ENCODE peak calls at places on chromosomes 12 and 14, in seven cellular contexts. One of them, this sample, is unnamed.

GRCh38 chr12:101642115-101643067 is 47.6 kb downstream of the MYBPC1 start:
- DNase-seq in hepatocyte: peak
- DNase-seq in ovary: no peak
- DNase-seq in activated B cell treated with CpG ODN at 0.5 μM for 24 hours: no peak
- DNase-seq in dorsolateral prefrontal cortex: no peak
- DNase-seq in transverse colon: peak
- DNase-seq in mucosa of descending colon: no peak
- DNase-seq in this sample: peak

GRCh38 chr12:48783432-48783831 is 5.5 kb downstream of the ADCY6 start:
- DNase-seq in hepatocyte: no peak
- DNase-seq in ovary: no peak
- DNase-seq in activated B cell treated with CpG ODN at 0.5 μM for 24 hours: no peak
- DNase-seq in dorsolateral prefrontal cortex: no peak
- DNase-seq in transverse colon: no peak
- DNase-seq in mucosa of descending colon: no peak
- DNase-seq in this sample: no peak

GRCh38 chr12:108019862-108020261 is 109.2 kb upstream of the WSCD2 start:
- DNase-seq in hepatocyte: no peak
- DNase-seq in ovary: no peak
- DNase-seq in activated B cell treated with CpG ODN at 0.5 μM for 24 hours: no peak
- DNase-seq in dorsolateral prefrontal cortex: no peak
- DNase-seq in transverse colon: no peak
- DNase-seq in mucosa of descending colon: no peak
- DNase-seq in this sample: no peak

GRCh38 chr12:26853303-26854027 is 20.5 kb upstream of the ITPR2 start:
- DNase-seq in hepatocyte: peak
- DNase-seq in ovary: peak
- DNase-seq in activated B cell treated with CpG ODN at 0.5 μM for 24 hours: peak
- DNase-seq in dorsolateral prefrontal cortex: peak
- DNase-seq in transverse colon: peak
- DNase-seq in mucosa of descending colon: peak
- DNase-seq in this sample: no peak

GRCh38 chr14:52485350-52485960 is 66.8 kb downstream of the TXNDC16 start:
- DNase-seq in hepatocyte: no peak
- DNase-seq in ovary: no peak
- DNase-seq in activated B cell treated with CpG ODN at 0.5 μM for 24 hours: no peak
- DNase-seq in dorsolateral prefrontal cortex: no peak
- DNase-seq in transverse colon: no peak
- DNase-seq in mucosa of descending colon: no peak
- DNase-seq in this sample: no peak

GRCh38 chr12:51171884-51172514 is 936 bp downstream of the TFCP2 start:
- DNase-seq in hepatocyte: peak
- DNase-seq in ovary: no peak
- DNase-seq in activated B cell treated with CpG ODN at 0.5 μM for 24 hours: peak
- DNase-seq in dorsolateral prefrontal cortex: peak
- DNase-seq in transverse colon: peak
- DNase-seq in mucosa of descending colon: no peak
- DNase-seq in this sample: no peak

GRCh38 chr12:51621155-51621922 is 30.3 kb downstream of the SCN8A start:
- DNase-seq in hepatocyte: no peak
- DNase-seq in ovary: no peak
- DNase-seq in activated B cell treated with CpG ODN at 0.5 μM for 24 hours: no peak
- DNase-seq in dorsolateral prefrontal cortex: no peak
- DNase-seq in transverse colon: no peak
- DNase-seq in mucosa of descending colon: no peak
- DNase-seq in this sample: no peak

GRCh38 chr14:61710853-61711817 is 15.8 kb downstream of the HIF1A start:
- DNase-seq in hepatocyte: no peak
- DNase-seq in ovary: no peak
- DNase-seq in activated B cell treated with CpG ODN at 0.5 μM for 24 hours: no peak
- DNase-seq in dorsolateral prefrontal cortex: no peak
- DNase-seq in transverse colon: no peak
- DNase-seq in mucosa of descending colon: no peak
- DNase-seq in this sample: no peak

GRCh38 chr12:106345739-106346138 is 11.8 kb upstream of the POLR3B start:
- DNase-seq in hepatocyte: peak
- DNase-seq in ovary: no peak
- DNase-seq in activated B cell treated with CpG ODN at 0.5 μM for 24 hours: no peak
- DNase-seq in dorsolateral prefrontal cortex: no peak
- DNase-seq in transverse colon: no peak
- DNase-seq in mucosa of descending colon: no peak
- DNase-seq in this sample: no peak

GRCh38 chr14:51202914-51203665 is 37.0 kb upstream of the TMX1 start:
- DNase-seq in hepatocyte: no peak
- DNase-seq in ovary: no peak
- DNase-seq in activated B cell treated with CpG ODN at 0.5 μM for 24 hours: peak
- DNase-seq in dorsolateral prefrontal cortex: no peak
- DNase-seq in transverse colon: no peak
- DNase-seq in mucosa of descending colon: no peak
- DNase-seq in this sample: no peak

GRCh38 chr14:79583738-79584405 is 627.4 kb downstream of the DIO2 start:
- DNase-seq in hepatocyte: no peak
- DNase-seq in ovary: no peak
- DNase-seq in activated B cell treated with CpG ODN at 0.5 μM for 24 hours: no peak
- DNase-seq in dorsolateral prefrontal cortex: no peak
- DNase-seq in transverse colon: no peak
- DNase-seq in mucosa of descending colon: no peak
- DNase-seq in this sample: no peak

GRCh38 chr14:55128386-55129085 is 516 bp upstream of the LGALS3 start:
- DNase-seq in hepatocyte: peak
- DNase-seq in ovary: no peak
- DNase-seq in activated B cell treated with CpG ODN at 0.5 μM for 24 hours: no peak
- DNase-seq in dorsolateral prefrontal cortex: no peak
- DNase-seq in transverse colon: no peak
- DNase-seq in mucosa of descending colon: no peak
- DNase-seq in this sample: peak

GRCh38 chr14:89374908-89375307 is 42.1 kb downstream of the FOXN3 start:
- DNase-seq in hepatocyte: no peak
- DNase-seq in ovary: no peak
- DNase-seq in activated B cell treated with CpG ODN at 0.5 μM for 24 hours: no peak
- DNase-seq in dorsolateral prefrontal cortex: no peak
- DNase-seq in transverse colon: no peak
- DNase-seq in mucosa of descending colon: no peak
- DNase-seq in this sample: no peak

GRCh38 chr12:32854716-32855115 is 41.9 kb downstream of the PKP2 start:
- DNase-seq in hepatocyte: no peak
- DNase-seq in ovary: no peak
- DNase-seq in activated B cell treated with CpG ODN at 0.5 μM for 24 hours: no peak
- DNase-seq in dorsolateral prefrontal cortex: no peak
- DNase-seq in transverse colon: no peak
- DNase-seq in mucosa of descending colon: no peak
- DNase-seq in this sample: no peak

GRCh38 chr12:121916719-121917118 is 1.7 kb upstream of the CFAP251 start:
- DNase-seq in hepatocyte: peak
- DNase-seq in ovary: no peak
- DNase-seq in activated B cell treated with CpG ODN at 0.5 μM for 24 hours: no peak
- DNase-seq in dorsolateral prefrontal cortex: no peak
- DNase-seq in transverse colon: no peak
- DNase-seq in mucosa of descending colon: no peak
- DNase-seq in this sample: no peak

GRCh38 chr12:132444283-132444682 is 45.7 kb upstream of the FBRSL1 start:
- DNase-seq in hepatocyte: no peak
- DNase-seq in ovary: no peak
- DNase-seq in activated B cell treated with CpG ODN at 0.5 μM for 24 hours: no peak
- DNase-seq in dorsolateral prefrontal cortex: no peak
- DNase-seq in transverse colon: no peak
- DNase-seq in mucosa of descending colon: peak
- DNase-seq in this sample: no peak

GRCh38 chr12:131121705-131122405 is 168.1 kb downstream of the ADGRD1 start:
- DNase-seq in hepatocyte: no peak
- DNase-seq in ovary: no peak
- DNase-seq in activated B cell treated with CpG ODN at 0.5 μM for 24 hours: no peak
- DNase-seq in dorsolateral prefrontal cortex: no peak
- DNase-seq in transverse colon: no peak
- DNase-seq in mucosa of descending colon: no peak
- DNase-seq in this sample: peak

GRCh38 chr14:99274346-99275221 is 2.6 kb upstream of the BCL11B start:
- DNase-seq in hepatocyte: peak
- DNase-seq in ovary: peak
- DNase-seq in activated B cell treated with CpG ODN at 0.5 μM for 24 hours: no peak
- DNase-seq in dorsolateral prefrontal cortex: peak
- DNase-seq in transverse colon: peak
- DNase-seq in mucosa of descending colon: peak
- DNase-seq in this sample: peak

GRCh38 chr12:115470526-115470925 is 786.6 kb upstream of the TBX3 start:
- DNase-seq in hepatocyte: peak
- DNase-seq in ovary: no peak
- DNase-seq in activated B cell treated with CpG ODN at 0.5 μM for 24 hours: no peak
- DNase-seq in dorsolateral prefrontal cortex: no peak
- DNase-seq in transverse colon: no peak
- DNase-seq in mucosa of descending colon: no peak
- DNase-seq in this sample: no peak

GRCh38 chr12:115472852-115473251 is 788.9 kb upstream of the TBX3 start:
- DNase-seq in hepatocyte: no peak
- DNase-seq in ovary: no peak
- DNase-seq in activated B cell treated with CpG ODN at 0.5 μM for 24 hours: no peak
- DNase-seq in dorsolateral prefrontal cortex: no peak
- DNase-seq in transverse colon: no peak
- DNase-seq in mucosa of descending colon: no peak
- DNase-seq in this sample: no peak

GRCh38 chr12:115468087-115468510 is 784.1 kb upstream of the TBX3 start:
- DNase-seq in hepatocyte: peak
- DNase-seq in ovary: no peak
- DNase-seq in activated B cell treated with CpG ODN at 0.5 μM for 24 hours: no peak
- DNase-seq in dorsolateral prefrontal cortex: no peak
- DNase-seq in transverse colon: peak
- DNase-seq in mucosa of descending colon: peak
- DNase-seq in this sample: no peak

GRCh38 chr12:115473257-115473956 is 789.4 kb upstream of the TBX3 start:
- DNase-seq in hepatocyte: no peak
- DNase-seq in ovary: no peak
- DNase-seq in activated B cell treated with CpG ODN at 0.5 μM for 24 hours: no peak
- DNase-seq in dorsolateral prefrontal cortex: no peak
- DNase-seq in transverse colon: no peak
- DNase-seq in mucosa of descending colon: no peak
- DNase-seq in this sample: no peak

DNA sequence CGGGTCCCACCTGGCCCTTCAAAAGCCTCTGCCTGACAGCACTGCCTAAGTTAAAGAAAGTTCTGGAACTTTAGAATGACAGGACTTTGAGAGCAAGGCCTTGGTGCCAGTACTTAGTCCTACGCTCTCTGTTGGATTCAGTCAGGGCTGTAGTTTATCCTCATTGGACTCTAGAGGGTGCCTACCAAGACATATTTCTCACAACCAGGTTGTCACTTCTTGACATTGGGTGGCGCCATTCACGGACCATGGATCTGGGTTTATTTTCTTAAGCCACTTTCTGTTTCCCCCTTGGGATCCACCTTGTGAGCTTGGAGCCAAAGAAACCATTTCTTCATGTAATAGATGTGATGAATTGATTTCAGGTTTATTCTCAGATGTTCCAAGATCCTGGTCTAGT is 787.0 kb upstream of the TBX3 start:
- DNase-seq in hepatocyte: no peak
- DNase-seq in ovary: no peak
- DNase-seq in activated B cell treated with CpG ODN at 0.5 μM for 24 hours: no peak
- DNase-seq in dorsolateral prefrontal cortex: no peak
- DNase-seq in transverse colon: no peak
- DNase-seq in mucosa of descending colon: no peak
- DNase-seq in this sample: no peak
- TF ChIP-seq CTCF in hepatocyte: no peak
- TF ChIP-seq CTCF in ovary: no peak
- TF ChIP-seq CTCF in activated B cell treated with CpG ODN at 0.5 μM for 24 hours: no peak
- TF ChIP-seq CTCF in dorsolateral prefrontal cortex: no peak
- TF ChIP-seq CTCF in transverse colon: no peak
- TF ChIP-seq CTCF in mucosa of descending colon: no peak
- TF ChIP-seq CTCF in this sample: no peak

GRCh38 chr12:47396902-47397663 is 308.7 kb downstream of the RPAP3 start:
- DNase-seq in hepatocyte: no peak
- DNase-seq in ovary: no peak
- DNase-seq in activated B cell treated with CpG ODN at 0.5 μM for 24 hours: peak
- DNase-seq in dorsolateral prefrontal cortex: no peak
- DNase-seq in transverse colon: no peak
- DNase-seq in mucosa of descending colon: no peak
- DNase-seq in this sample: no peak
- TF ChIP-seq CTCF in hepatocyte: no peak
- TF ChIP-seq CTCF in ovary: no peak
- TF ChIP-seq CTCF in activated B cell treated with CpG ODN at 0.5 μM for 24 hours: no peak
- TF ChIP-seq CTCF in dorsolateral prefrontal cortex: no peak
- TF ChIP-seq CTCF in transverse colon: no peak
- TF ChIP-seq CTCF in mucosa of descending colon: no peak
- TF ChIP-seq CTCF in this sample: no peak

DNA sequence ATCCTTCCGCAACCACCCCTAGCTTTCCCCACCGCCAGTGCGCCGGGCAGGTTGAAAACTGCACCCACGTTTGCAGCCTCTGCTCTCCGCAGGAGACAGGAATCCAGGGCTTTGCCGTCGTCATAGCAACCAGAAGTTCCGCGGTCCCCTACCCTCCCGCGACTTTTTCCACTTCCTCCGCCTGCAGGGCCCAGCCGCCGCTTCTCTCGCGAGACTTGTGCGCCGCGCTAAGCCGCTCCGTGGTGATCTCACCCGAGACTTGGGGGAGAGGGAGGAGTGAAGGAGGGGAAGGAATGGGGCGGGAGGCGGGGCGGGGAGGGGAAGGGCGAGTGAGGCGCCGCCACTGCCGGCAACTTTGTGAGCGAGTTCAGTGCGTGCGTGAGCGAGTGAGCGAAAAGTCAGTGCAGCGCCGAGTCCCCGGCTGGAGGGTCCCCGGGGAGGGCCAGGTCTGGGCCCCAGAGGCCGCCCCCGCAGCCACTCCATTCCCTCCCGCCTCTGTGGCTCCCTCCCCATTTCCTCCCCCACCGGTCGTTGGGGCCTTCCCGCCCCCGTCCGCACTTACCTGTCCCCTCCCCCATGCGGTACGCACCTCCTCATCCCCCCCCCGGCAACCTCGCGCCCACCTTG is 413.0 kb downstream of the PCNX1 start:
- DNase-seq in hepatocyte: peak
- DNase-seq in ovary: peak
- DNase-seq in activated B cell treated with CpG ODN at 0.5 μM for 24 hours: peak
- DNase-seq in dorsolateral prefrontal cortex: peak
- DNase-seq in transverse colon: peak
- DNase-seq in mucosa of descending colon: peak
- DNase-seq in this sample: peak
- TF ChIP-seq CTCF in hepatocyte: no peak
- TF ChIP-seq CTCF in ovary: no peak
- TF ChIP-seq CTCF in activated B cell treated with CpG ODN at 0.5 μM for 24 hours: no peak
- TF ChIP-seq CTCF in dorsolateral prefrontal cortex: peak
- TF ChIP-seq CTCF in transverse colon: no peak
- TF ChIP-seq CTCF in mucosa of descending colon: no peak
- TF ChIP-seq CTCF in this sample: no peak

GRCh38 chr12:57231276-57232021 is 1.9 kb downstream of the SHMT2 start:
- DNase-seq in hepatocyte: no peak
- DNase-seq in ovary: no peak
- DNase-seq in activated B cell treated with CpG ODN at 0.5 μM for 24 hours: no peak
- DNase-seq in dorsolateral prefrontal cortex: no peak
- DNase-seq in transverse colon: no peak
- DNase-seq in mucosa of descending colon: peak
- DNase-seq in this sample: no peak

GRCh38 chr12:57229041-57229633 is 374 bp upstream of the SHMT2 start:
- DNase-seq in hepatocyte: no peak
- DNase-seq in ovary: no peak
- DNase-seq in activated B cell treated with CpG ODN at 0.5 μM for 24 hours: no peak
- DNase-seq in dorsolateral prefrontal cortex: no peak
- DNase-seq in transverse colon: no peak
- DNase-seq in mucosa of descending colon: no peak
- DNase-seq in this sample: no peak

GRCh38 chr12:57230381-57231155 is 1.1 kb downstream of the SHMT2 start:
- DNase-seq in hepatocyte: no peak
- DNase-seq in ovary: no peak
- DNase-seq in activated B cell treated with CpG ODN at 0.5 μM for 24 hours: no peak
- DNase-seq in dorsolateral prefrontal cortex: no peak
- DNase-seq in transverse colon: no peak
- DNase-seq in mucosa of descending colon: peak
- DNase-seq in this sample: no peak

GRCh38 chr12:57227315-57228115 is 2.0 kb upstream of the SHMT2 start:
- DNase-seq in hepatocyte: no peak
- DNase-seq in ovary: no peak
- DNase-seq in activated B cell treated with CpG ODN at 0.5 μM for 24 hours: no peak
- DNase-seq in dorsolateral prefrontal cortex: no peak
- DNase-seq in transverse colon: no peak
- DNase-seq in mucosa of descending colon: no peak
- DNase-seq in this sample: no peak

GRCh38 chr12:57229634-57230380 is at the start of gene SHMT2:
- DNase-seq in hepatocyte: peak
- DNase-seq in ovary: peak
- DNase-seq in activated B cell treated with CpG ODN at 0.5 μM for 24 hours: peak
- DNase-seq in dorsolateral prefrontal cortex: peak
- DNase-seq in transverse colon: peak
- DNase-seq in mucosa of descending colon: peak
- DNase-seq in this sample: peak
- TF ChIP-seq CTCF in hepatocyte: no peak
- TF ChIP-seq CTCF in ovary: no peak
- TF ChIP-seq CTCF in activated B cell treated with CpG ODN at 0.5 μM for 24 hours: no peak
- TF ChIP-seq CTCF in dorsolateral prefrontal cortex: peak
- TF ChIP-seq CTCF in transverse colon: no peak
- TF ChIP-seq CTCF in mucosa of descending colon: no peak
- TF ChIP-seq CTCF in this sample: no peak